ENCODE peak calls at places on chromosomes 3 and 15, in eight cellular contexts. U, I, K, T, C, B, R and A are unnamed samples.

GRCh38 chr3:36837089-36837488 is 72.7 kb upstream of the DCLK3 start:
- DNase-seq in U (no peak), I (no peak), K (peak; percentile 61), T (no peak), C (no peak), B (no peak), R (no peak), A (no peak)

GRCh38 chr3:141231923-141232861 is 567 bp downstream of the PXYLP1 start:
- DNase-seq in U (no peak), I (no peak), K (peak; percentile 76), T (peak; percentile 66), C (peak; percentile 24), B (peak; percentile 41), R (peak; percentile 76), A (peak; percentile 27)

GRCh38 chr3:170473358-170473757 is 54.7 kb downstream of the CLDN11 start:
- DNase-seq in U (no peak), I (no peak), K (no peak), T (no peak), C (no peak), B (no peak), R (no peak), A (no peak)

GRCh38 chr3:8885806-8886205 is 77.5 kb downstream of the RAD18 start:
- DNase-seq in U (no peak), I (no peak), K (no peak), T (no peak), C (no peak), B (no peak), R (no peak), A (no peak)

GRCh38 chr3:104437131-104437750 is 929.5 kb upstream of the ALCAM start:
- DNase-seq in U (no peak), I (no peak), K (peak; percentile 2), T (no peak), C (no peak), B (no peak), R (no peak), A (no peak)

GRCh38 chr15:44738340-44738984 is 2.1 kb downstream of the TRIM69 start:
- DNase-seq in U (no peak), I (no peak), K (peak; percentile 68), T (no peak), C (no peak), B (peak; percentile 29), R (no peak), A (no peak)

GRCh38 chr15:88805031-88805780 is 2.0 kb downstream of the ACAN start:
- DNase-seq in U (no peak), I (no peak), K (no peak), T (no peak), C (no peak), B (no peak), R (no peak), A (no peak)

GRCh38 chr3:27147215-27147614 is 222.0 kb downstream of the NEK10 start:
- DNase-seq in U (no peak), I (no peak), K (no peak), T (no peak), C (no peak), B (no peak), R (no peak), A (no peak)

GRCh38 chr15:68230157-68231100 is 901 bp upstream of the CLN6 start:
- DNase-seq in U (no peak), I (no peak), K (no peak), T (peak; percentile 26), C (no peak), B (no peak), R (no peak), A (no peak)

GRCh38 chr3:72297481-72297880 is 512.5 kb upstream of the PROK2 start:
- DNase-seq in U (no peak), I (no peak), K (no peak), T (no peak), C (no peak), B (no peak), R (no peak), A (no peak)

GRCh38 chr3:53342353-53342752 is 5.0 kb downstream of the DCP1A start:
- DNase-seq in U (no peak), I (no peak), K (no peak), T (peak; percentile 45), C (no peak), B (no peak), R (no peak), A (no peak)

GRCh38 chr3:58411036-58411435 is 22.6 kb downstream of the PDHB start:
- DNase-seq in U (no peak), I (no peak), K (no peak), T (no peak), C (no peak), B (no peak), R (no peak), A (no peak)

GRCh38 chr15:70976856-70977255 is 84.2 kb downstream of the LRRC49 start:
- DNase-seq in U (no peak), I (no peak), K (no peak), T (no peak), C (no peak), B (no peak), R (no peak), A (no peak)

GRCh38 chr3:159158213-159158612 is 356.4 kb downstream of the MFSD1 start:
- DNase-seq in U (no peak), I (no peak), K (peak; percentile 27), T (no peak), C (no peak), B (no peak), R (no peak), A (no peak)

GRCh38 chr15:76289582-76289981 is 21.7 kb downstream of the ETFA start:
- DNase-seq in U (no peak), I (no peak), K (no peak), T (no peak), C (no peak), B (no peak), R (no peak), A (no peak)

GRCh38 chr3:72993391-72993790 is 3.2 kb upstream of the PPP4R2 start:
- DNase-seq in U (no peak), I (no peak), K (peak; percentile 63), T (no peak), C (no peak), B (no peak), R (no peak), A (no peak)

GRCh38 chr3:25552251-25552650 is 112.5 kb downstream of the TOP2B start:
- DNase-seq in U (no peak), I (no peak), K (no peak), T (no peak), C (no peak), B (no peak), R (no peak), A (no peak)

GRCh38 chr15:70210538-70210937 is 112.8 kb upstream of the TLE3 start:
- DNase-seq in U (no peak), I (no peak), K (peak; percentile 45), T (no peak), C (no peak), B (no peak), R (no peak), A (no peak)

GRCh38 chr3:147409143-147410121 is at the start of gene ZIC1:
- DNase-seq in U (no peak), I (no peak), K (peak; percentile 85), T (no peak), C (no peak), B (no peak), R (no peak), A (no peak)

GRCh38 chr3:81985996-81986723 is 224.7 kb upstream of the GBE1 start:
- DNase-seq in U (no peak), I (no peak), K (peak; percentile 55), T (no peak), C (no peak), B (peak; percentile 8), R (no peak), A (no peak)

GRCh38 chr3:98513136-98513535 is 9.6 kb downstream of the CLDND1 start:
- DNase-seq in U (no peak), I (no peak), K (no peak), T (no peak), C (no peak), B (no peak), R (no peak), A (no peak)
- TF ChIP-seq POLR2AphosphoS5 in U (no peak), I (peak; percentile 32), K (no peak), T (peak; percentile 8), C (no peak), B (no peak), R (no peak), A (no peak)

GRCh38 chr15:57560976-57561711 is 30.6 kb upstream of the MYZAP start:
- DNase-seq in U (peak; percentile 48), I (peak; percentile 35), K (peak; percentile 79), T (peak; percentile 87), C (peak; percentile 58), B (peak; percentile 77), R (peak; percentile 86), A (peak; percentile 32)
- TF ChIP-seq POLR2AphosphoS5 in U (no peak), I (no peak), K (no peak), T (peak; percentile 52), C (no peak), B (no peak), R (no peak), A (no peak)

DNA sequence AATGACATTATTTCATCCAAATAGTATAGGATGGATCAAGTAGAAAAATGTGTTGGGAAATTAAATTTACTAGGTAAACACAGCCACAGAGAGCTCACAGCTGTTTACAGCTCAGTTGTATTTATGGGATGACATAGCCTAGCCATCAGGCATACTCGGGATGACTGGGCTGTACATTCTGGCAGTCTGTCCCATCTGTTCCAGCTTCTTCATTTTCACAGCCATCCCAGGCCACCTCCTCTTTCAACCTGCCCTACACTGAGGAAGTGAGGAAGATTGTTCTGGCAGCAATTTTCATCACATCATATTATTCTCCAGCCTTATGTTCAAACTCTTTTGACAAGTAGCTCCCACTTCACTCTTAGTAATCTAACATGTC is 98.5 kb upstream of the PFN2 start:
- DNase-seq in U (no peak), I (no peak), K (no peak), T (no peak), C (no peak), B (no peak), R (no peak), A (no peak)
- TF ChIP-seq POLR2AphosphoS5 in U (no peak), I (no peak), K (no peak), T (no peak), C (no peak), B (no peak), R (no peak), A (no peak)

DNA sequence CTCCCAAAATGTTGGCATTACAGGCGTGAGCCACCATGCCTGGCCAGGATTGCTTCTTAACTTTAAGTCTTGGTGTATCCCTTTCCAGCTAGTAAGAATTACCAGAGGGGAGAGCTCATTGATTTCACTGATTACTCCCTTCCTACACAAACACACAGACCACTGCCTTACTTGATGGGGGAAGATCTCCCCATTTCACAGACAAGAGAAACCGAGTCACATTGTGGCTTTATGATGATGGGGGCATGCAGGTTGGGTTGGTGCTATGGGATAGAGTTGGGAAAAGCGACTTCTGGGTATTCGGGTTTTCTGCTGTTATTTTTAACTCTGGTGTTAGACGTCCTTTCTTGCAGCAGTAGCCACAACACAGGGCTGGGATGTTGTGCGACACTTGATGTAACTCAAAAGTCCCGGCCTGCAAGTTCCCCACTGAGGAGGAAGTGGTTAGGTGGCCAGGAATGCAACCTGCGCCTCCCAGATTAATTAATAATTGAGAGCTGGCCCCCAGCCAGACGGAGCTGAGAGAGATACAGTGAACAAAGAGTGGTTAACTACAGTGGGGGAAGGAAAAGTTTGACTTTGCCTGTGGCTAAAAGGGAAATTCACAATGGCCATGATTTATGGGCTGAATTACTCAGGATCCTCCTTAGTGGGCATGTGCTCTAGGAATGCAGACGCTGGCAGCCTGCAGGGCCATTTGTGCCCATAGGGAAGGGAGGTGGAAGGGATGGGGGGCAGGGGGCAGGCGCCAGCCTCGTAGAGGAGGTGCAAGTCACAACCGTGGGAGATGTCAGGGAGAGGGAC is 63.6 kb downstream of the SMAD6 start:
- DNase-seq in U (no peak), I (no peak), K (no peak), T (peak; percentile 97), C (peak; percentile 93), B (no peak), R (peak; percentile 60), A (no peak)
- TF ChIP-seq POLR2AphosphoS5 in U (peak; percentile 74), I (no peak), K (no peak), T (peak; percentile 70), C (peak; percentile 43), B (no peak), R (no peak), A (no peak)

GRCh38 chr3:56921573-56922571 is 120.1 kb upstream of the ARHGEF3 start:
- DNase-seq in U (no peak), I (no peak), K (no peak), T (no peak), C (no peak), B (no peak), R (peak; percentile 71), A (no peak)
- TF ChIP-seq POLR2AphosphoS5 in U (no peak), I (no peak), K (no peak), T (no peak), C (no peak), B (no peak), R (no peak), A (no peak)